ENCODE peak calls at places on chromosomes 13 and 19, in four cellular contexts. V is glutamatergic neuron; D is ovary; J is CD8-positive, alpha-beta T cell. F is an unnamed sample.

GRCh38 chr19:8030906-8031305 is 21.7 kb upstream of the CCL25 start:
- DNase-seq in V (no peak), D (no peak), J (no peak), F (no peak)

GRCh38 chr19:58511353-58512208 is at the start of gene SLC27A5:
- DNase-seq in V (no peak), D (no peak), J (no peak), F (no peak)

GRCh38 chr13:112024577-112024976 is 42.4 kb upstream of the SOX1 start:
- DNase-seq in V (no peak), D (no peak), J (no peak), F (no peak)

GRCh38 chr19:3722443-3723109 is 14.4 kb downstream of the TJP3 start:
- DNase-seq in V (no peak), D (no peak), J (no peak), F (no peak)

GRCh38 chr13:42028113-42028799 is 20.2 kb upstream of the DGKH start:
- DNase-seq in V (no peak), D (no peak), J (no peak), F (no peak)

GRCh38 chr19:41089955-41090354 is 1.7 kb downstream of the CYP2A13 start:
- DNase-seq in V (no peak), D (no peak), J (no peak), F (no peak)

GRCh38 chr13:38577048-38577447 is 109.8 kb upstream of the FREM2 start:
- DNase-seq in V (no peak), D (no peak), J (no peak), F (no peak)

GRCh38 chr19:3613765-3614661 is 7.3 kb upstream of the TBXA2R start:
- DNase-seq in V (no peak), D (peak; percentile 36), J (no peak), F (no peak)

GRCh38 chr19:51071006-51071405 is 6.1 kb upstream of the KLK13 start:
- DNase-seq in V (no peak), D (no peak), J (no peak), F (no peak)

GRCh38 chr19:4016486-4016885 is 8.9 kb downstream of the PIAS4 start:
- DNase-seq in V (no peak), D (no peak), J (no peak), F (peak; percentile 47)

GRCh38 chr19:15463865-15464371 is 426 bp downstream of the RASAL3 start:
- DNase-seq in V (no peak), D (peak; percentile 9), J (peak; percentile 78), F (no peak)

GRCh38 chr19:39341122-39341719 is 1.0 kb upstream of the SAMD4B start:
- DNase-seq in V (peak; percentile 27), D (peak; percentile 52), J (no peak), F (peak; percentile 36)

GRCh38 chr13:106529415-106530208 is 5.8 kb downstream of the EFNB2 start:
- DNase-seq in V (no peak), D (no peak), J (no peak), F (no peak)

GRCh38 chr19:37959665-37960114 is 52.7 kb downstream of the SIPA1L3 start:
- DNase-seq in V (no peak), D (no peak), J (no peak), F (no peak)

GRCh38 chr19:8391274-8392016 is 1.3 kb downstream of the RAB11B start:
- DNase-seq in V (no peak), D (peak; percentile 59), J (no peak), F (no peak)

GRCh38 chr19:49915271-49915670 is 13.7 kb upstream of the ATF5 start:
- DNase-seq in V (no peak), D (no peak), J (no peak), F (no peak)

GRCh38 chr19:50384685-50385535 is 763 bp downstream of the POLD1 start:
- DNase-seq in V (no peak), D (no peak), J (no peak), F (no peak)

GRCh38 chr13:90918551-90918950 is 428.9 kb upstream of the MIR17HG start:
- DNase-seq in V (no peak), D (no peak), J (no peak), F (no peak)

GRCh38 chr19:29944415-29945012 is 2.5 kb downstream of the URI1 start:
- DNase-seq in V (no peak), D (no peak), J (no peak), F (no peak)

GRCh38 chr13:110618780-110619179 is 3.4 kb downstream of the NAXD start:
- DNase-seq in V (no peak), D (no peak), J (no peak), F (no peak)

GRCh38 chr19:7505288-7505681 is 10.6 kb upstream of the ZNF358 start:
- DNase-seq in V (no peak), D (no peak), J (no peak), F (no peak)

GRCh38 chr13:105307776-105308175 is 1227.7 kb downstream of the EFNB2 start:
- DNase-seq in V (no peak), D (no peak), J (no peak), F (no peak)

GRCh38 chr19:41977916-41978315 is 16.1 kb downstream of the ATP1A3 start:
- DNase-seq in V (no peak), D (no peak), J (no peak), F (no peak)

GRCh38 chr13:97716746-97717145 is 236.7 kb upstream of the IPO5 start:
- DNase-seq in V (no peak), D (no peak), J (no peak), F (no peak)

GRCh38 chr19:40633207-40633606 is 32.0 kb downstream of the LTBP4 start:
- DNase-seq in V (no peak), D (no peak), J (no peak), F (no peak)

GRCh38 chr13:52012512-52012836 is 276 bp downstream of the ALG11 start:
- DNase-seq in V (no peak), D (no peak), J (no peak), F (no peak)

GRCh38 chr13:103100795-103101194 is 34.6 kb upstream of the SLC10A2 start:
- DNase-seq in V (no peak), D (no peak), J (no peak), F (no peak)

GRCh38 chr13:19020988-19021387 is 160.6 kb downstream of the TUBA3C start:
- DNase-seq in V (no peak), D (no peak), J (no peak), F (no peak)

GRCh38 chr19:6271721-6272410 is 7.9 kb downstream of the MLLT1 start:
- DNase-seq in V (no peak), D (peak; percentile 96), J (no peak), F (no peak)

GRCh38 chr13:52004508-52005183 is 6.6 kb downstream of the ATP7B start:
- DNase-seq in V (no peak), D (no peak), J (no peak), F (no peak)

GRCh38 chr19:35347171-35347929 is at the start of gene FFAR1:
- DNase-seq in V (no peak), D (peak; percentile 12), J (no peak), F (no peak)

GRCh38 chr13:31046711-31047279 is 114.3 kb downstream of the TEX26 start:
- DNase-seq in V (peak; percentile 34), D (peak; percentile 37), J (no peak), F (no peak)

DNA sequence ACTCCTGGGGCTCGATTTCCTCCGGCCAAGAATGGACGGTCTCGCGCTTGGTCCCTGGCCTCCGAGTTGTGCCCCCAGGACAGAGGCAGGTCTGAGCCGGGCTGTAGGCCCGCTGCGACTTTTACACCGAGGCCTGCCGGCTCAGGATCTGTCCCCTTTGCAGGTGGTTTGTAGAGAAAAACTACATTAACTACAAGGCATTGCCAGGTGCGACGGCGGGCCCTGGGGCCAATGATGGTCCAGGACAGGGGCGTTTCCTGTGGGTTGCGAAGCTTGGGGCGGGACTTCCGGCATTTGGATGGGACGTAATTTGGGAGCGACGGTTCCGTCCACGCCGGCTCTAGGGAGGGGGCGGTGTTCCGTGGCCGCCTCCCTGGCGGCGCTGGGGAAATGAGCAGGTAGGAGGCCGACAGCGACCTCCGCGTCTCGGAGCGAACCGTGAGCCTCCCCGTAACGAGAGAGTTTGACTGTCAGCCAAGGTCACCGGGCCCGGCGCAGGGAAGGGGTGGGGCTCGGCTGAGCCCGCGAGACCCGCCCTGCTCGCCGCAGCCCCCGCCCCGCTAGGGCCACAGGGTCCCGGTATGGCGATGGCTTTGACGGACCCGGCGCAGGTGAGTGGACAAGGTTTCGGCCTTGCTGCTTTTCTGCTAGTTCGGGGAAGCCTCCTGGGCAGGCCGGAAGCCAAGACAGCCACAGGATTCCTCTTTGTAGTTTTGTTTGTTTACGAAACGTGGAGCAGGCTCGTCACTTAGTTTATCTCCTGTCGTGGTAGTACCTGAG is at the start of gene ZNF805:
- DNase-seq in V (peak; percentile 94), D (peak; percentile 95), J (peak; percentile 95), F (peak; percentile 78)
- TF ChIP-seq CTCF in V (no peak), D (no peak), J (no peak), F (peak; percentile 13)

GRCh38 chr19:46076031-46076880 is 35.5 kb upstream of the IGFL4 start:
- DNase-seq in V (no peak), D (no peak), J (no peak), F (no peak)

GRCh38 chr19:46081928-46082727 is 41.3 kb upstream of the IGFL4 start:
- DNase-seq in V (no peak), D (no peak), J (no peak), F (peak; percentile 16)

GRCh38 chr19:46080561-46080960 is 39.8 kb upstream of the IGFL4 start:
- DNase-seq in V (no peak), D (no peak), J (no peak), F (no peak)

GRCh38 chr19:46076951-46077814 is 36.4 kb upstream of the IGFL4 start:
- DNase-seq in V (peak; percentile 78), D (no peak), J (no peak), F (peak; percentile 82)

GRCh38 chr19:46077815-46078167 is 37.0 kb upstream of the IGFL4 start:
- DNase-seq in V (no peak), D (no peak), J (no peak), F (no peak)
- TF ChIP-seq CTCF in V (no peak), D (no peak), J (no peak), F (no peak)

GRCh38 chr13:50805805-50806204 is 37.7 kb downstream of the DLEU7 start:
- DNase-seq in V (no peak), D (no peak), J (no peak), F (no peak)
- TF ChIP-seq CTCF in V (no peak), D (no peak), J (no peak), F (peak; percentile 28)

GRCh38 chr13:75430618-75431209 is 51.3 kb downstream of the TBC1D4 start:
- DNase-seq in V (no peak), D (no peak), J (no peak), F (no peak)

GRCh38 chr13:75437582-75438318 is 44.2 kb downstream of the TBC1D4 start:
- DNase-seq in V (no peak), D (no peak), J (no peak), F (no peak)

GRCh38 chr13:75426421-75426820 is 55.5 kb downstream of the TBC1D4 start:
- DNase-seq in V (no peak), D (no peak), J (no peak), F (no peak)

GRCh38 chr13:75432811-75433244 is 49.1 kb downstream of the TBC1D4 start:
- DNase-seq in V (no peak), D (no peak), J (no peak), F (no peak)

GRCh38 chr13:75432045-75432444 is 49.9 kb downstream of the TBC1D4 start:
- DNase-seq in V (no peak), D (no peak), J (no peak), F (no peak)
- TF ChIP-seq CTCF in V (no peak), D (no peak), J (no peak), F (no peak)